ENCODE peak calls at places on chromosomes 5 and 9, in seven cellular contexts. T is SK-N-SH, M is HL-60, H is K562, L is A549, D is HCT116, O is HepG2. Q is an unnamed sample.

GRCh38 chr5:116446356-116447005 is 128.1 kb downstream of the SEMA6A start:
- DNase-seq in T (no peak), M (no peak), H (no peak), L (no peak), D (no peak), O (no peak), Q (no peak)

GRCh38 chr5:168334161-168335094 is 43.0 kb downstream of the WWC1 start:
- DNase-seq in T (no peak), M (no peak), H (no peak), L (peak), D (no peak), O (no peak), Q (peak)

GRCh38 chr9:130999265-130999623 is 9.7 kb upstream of the LAMC3 start:
- DNase-seq in T (no peak), M (no peak), H (no peak), L (no peak), D (no peak), O (no peak), Q (no peak)

GRCh38 chr9:113807173-113808061 is 68.7 kb upstream of the ZNF618 start:
- DNase-seq in T (peak), M (peak), H (peak), L (peak), D (peak), O (peak), Q (peak)

GRCh38 chr9:135330685-135331590 is 148.6 kb upstream of the PPP1R26 start:
- DNase-seq in T (peak), M (no peak), H (no peak), L (no peak), D (no peak), O (no peak), Q (no peak)

GRCh38 chr9:99253772-99254431 is 31.8 kb downstream of the SEC61B start:
- DNase-seq in T (no peak), M (no peak), H (no peak), L (no peak), D (no peak), O (no peak), Q (peak)

GRCh38 chr9:1009101-1009707 is 32.7 kb downstream of the DMRT3 start:
- DNase-seq in T (peak), M (peak), H (peak), L (peak), D (peak), O (peak), Q (peak)

GRCh38 chr5:151607304-151607703 is 16.2 kb upstream of the FAT2 start:
- DNase-seq in T (no peak), M (no peak), H (no peak), L (no peak), D (no peak), O (no peak), Q (no peak)

GRCh38 chr5:65076251-65076869 is 307.6 kb downstream of the CWC27 start:
- DNase-seq in T (no peak), M (no peak), H (peak), L (peak), D (peak), O (peak), Q (peak)

GRCh38 chr5:16570121-16570815 is 46.5 kb downstream of the RETREG1 start:
- DNase-seq in T (peak), M (no peak), H (no peak), L (no peak), D (no peak), O (no peak), Q (no peak)

GRCh38 chr5:147095740-147096139 is 139.1 kb upstream of the STK32A start:
- DNase-seq in T (no peak), M (no peak), H (no peak), L (no peak), D (no peak), O (no peak), Q (no peak)

GRCh38 chr5:153831976-153832375 is 206.7 kb downstream of the FAM114A2 start:
- DNase-seq in T (peak), M (no peak), H (peak), L (peak), D (peak), O (peak), Q (peak)

GRCh38 chr5:10355071-10355889 is 1.8 kb downstream of the MARCHF6 start:
- DNase-seq in T (no peak), M (no peak), H (no peak), L (no peak), D (no peak), O (no peak), Q (no peak)

GRCh38 chr5:79931866-79932265 is 59.2 kb downstream of the MTX3 start:
- DNase-seq in T (no peak), M (no peak), H (no peak), L (no peak), D (no peak), O (no peak), Q (no peak)

GRCh38 chr5:52956014-52956413 is 33.1 kb upstream of the ITGA2 start:
- DNase-seq in T (no peak), M (no peak), H (no peak), L (no peak), D (no peak), O (peak), Q (no peak)

GRCh38 chr5:131999991-132000490 is 11.4 kb downstream of the ACSL6 start:
- DNase-seq in T (peak), M (no peak), H (no peak), L (no peak), D (no peak), O (no peak), Q (no peak)

GRCh38 chr9:96113045-96113444 is 188.9 kb downstream of the HSD17B3 start:
- DNase-seq in T (no peak), M (no peak), H (no peak), L (peak), D (no peak), O (no peak), Q (no peak)

GRCh38 chr5:102218159-102218558 is 77.9 kb downstream of the SLCO4C1 start:
- DNase-seq in T (no peak), M (no peak), H (no peak), L (no peak), D (no peak), O (peak), Q (no peak)

GRCh38 chr5:131541071-131541470 is 94.0 kb downstream of the RAPGEF6 start:
- DNase-seq in T (no peak), M (no peak), H (no peak), L (no peak), D (no peak), O (no peak), Q (no peak)

GRCh38 chr9:128293091-128293490 is 17.0 kb downstream of the SWI5 start:
- DNase-seq in T (no peak), M (no peak), H (no peak), L (no peak), D (no peak), O (no peak), Q (no peak)

GRCh38 chr5:10592598-10592997 is 28.7 kb downstream of the ANKRD33B start:
- DNase-seq in T (no peak), M (no peak), H (no peak), L (no peak), D (no peak), O (no peak), Q (no peak)

GRCh38 chr9:83981126-83981871 is 694 bp downstream of the RMI1 start:
- DNase-seq in T (peak), M (no peak), H (no peak), L (peak), D (no peak), O (no peak), Q (peak)

GRCh38 chr5:74415695-74416102 is 224.8 kb downstream of the ENC1 start:
- DNase-seq in T (peak), M (no peak), H (no peak), L (no peak), D (no peak), O (peak), Q (no peak)

GRCh38 chr9:137511758-137512463 is 38.3 kb downstream of the PNPLA7 start:
- DNase-seq in T (no peak), M (no peak), H (peak), L (no peak), D (no peak), O (no peak), Q (no peak)

GRCh38 chr9:124037790-124038189 is 26.2 kb downstream of the LHX2 start:
- DNase-seq in T (peak), M (no peak), H (no peak), L (peak), D (peak), O (no peak), Q (peak)

GRCh38 chr5:122126711-122127385 is 2.5 kb upstream of the ZNF474 start:
- DNase-seq in T (no peak), M (no peak), H (no peak), L (no peak), D (no peak), O (no peak), Q (peak)

GRCh38 chr5:135095052-135095715 is 61.2 kb upstream of the PITX1 start:
- DNase-seq in T (no peak), M (no peak), H (no peak), L (no peak), D (no peak), O (no peak), Q (no peak)

GRCh38 chr9:126375386-126375785 is 48.8 kb downstream of the MVB12B start:
- DNase-seq in T (peak), M (no peak), H (no peak), L (no peak), D (no peak), O (peak), Q (peak)

GRCh38 chr9:36039696-36040095 is 3.0 kb downstream of the RECK start:
- DNase-seq in T (no peak), M (no peak), H (no peak), L (no peak), D (no peak), O (no peak), Q (no peak)

GRCh38 chr9:78121488-78121887 is 89.9 kb upstream of the GNAQ start:
- DNase-seq in T (peak), M (no peak), H (peak), L (peak), D (peak), O (peak), Q (peak)

DNA sequence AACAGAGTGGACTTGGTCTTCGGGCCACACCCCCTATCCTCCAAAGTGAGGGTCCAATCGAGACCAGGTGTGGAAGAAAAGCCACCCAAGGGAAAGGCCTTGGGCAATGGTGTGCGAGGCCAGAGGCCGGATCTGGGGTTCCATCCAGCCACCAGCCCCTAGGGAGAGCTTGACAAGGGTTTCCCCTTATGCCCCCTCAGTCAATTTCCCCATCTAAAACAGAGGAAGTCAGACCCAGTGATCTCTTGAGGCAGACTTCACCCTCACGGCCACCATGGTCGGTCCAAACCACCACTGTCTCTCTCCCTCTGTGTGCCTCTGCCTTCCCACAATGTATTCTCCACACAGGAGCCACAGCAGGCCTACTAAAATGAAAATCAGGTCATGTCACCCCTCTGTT is 82.9 kb downstream of the C5orf15 start:
- DNase-seq in T (no peak), M (no peak), H (no peak), L (no peak), D (no peak), O (no peak), Q (no peak)
- H3K27ac ChIP-seq in T (no peak), M (no peak), H (no peak), L (no peak), D (no peak), O (no peak), Q (no peak)

GRCh38 chr9:16425572-16425971 is 444.9 kb downstream of the BNC2 start:
- DNase-seq in T (no peak), M (no peak), H (no peak), L (peak), D (no peak), O (no peak), Q (no peak)
- TF ChIP-seq REST in T (no peak), M (no peak), H (no peak), L (no peak), D (no peak), O (no peak), Q (no peak)

GRCh38 chr9:133733074-133733408 is 5.1 kb downstream of the SARDH start:
- DNase-seq in T (no peak), M (no peak), H (peak), L (peak), D (no peak), O (no peak), Q (no peak)

GRCh38 chr9:133730994-133731715 is 7.0 kb downstream of the SARDH start:
- DNase-seq in T (no peak), M (no peak), H (no peak), L (no peak), D (no peak), O (no peak), Q (no peak)

GRCh38 chr9:133731876-133732321 is 6.3 kb downstream of the SARDH start:
- DNase-seq in T (peak), M (no peak), H (peak), L (peak), D (peak), O (peak), Q (peak)

GRCh38 chr9:133733421-133734250 is 4.5 kb downstream of the SARDH start:
- DNase-seq in T (peak), M (no peak), H (peak), L (no peak), D (no peak), O (no peak), Q (no peak)

DNA sequence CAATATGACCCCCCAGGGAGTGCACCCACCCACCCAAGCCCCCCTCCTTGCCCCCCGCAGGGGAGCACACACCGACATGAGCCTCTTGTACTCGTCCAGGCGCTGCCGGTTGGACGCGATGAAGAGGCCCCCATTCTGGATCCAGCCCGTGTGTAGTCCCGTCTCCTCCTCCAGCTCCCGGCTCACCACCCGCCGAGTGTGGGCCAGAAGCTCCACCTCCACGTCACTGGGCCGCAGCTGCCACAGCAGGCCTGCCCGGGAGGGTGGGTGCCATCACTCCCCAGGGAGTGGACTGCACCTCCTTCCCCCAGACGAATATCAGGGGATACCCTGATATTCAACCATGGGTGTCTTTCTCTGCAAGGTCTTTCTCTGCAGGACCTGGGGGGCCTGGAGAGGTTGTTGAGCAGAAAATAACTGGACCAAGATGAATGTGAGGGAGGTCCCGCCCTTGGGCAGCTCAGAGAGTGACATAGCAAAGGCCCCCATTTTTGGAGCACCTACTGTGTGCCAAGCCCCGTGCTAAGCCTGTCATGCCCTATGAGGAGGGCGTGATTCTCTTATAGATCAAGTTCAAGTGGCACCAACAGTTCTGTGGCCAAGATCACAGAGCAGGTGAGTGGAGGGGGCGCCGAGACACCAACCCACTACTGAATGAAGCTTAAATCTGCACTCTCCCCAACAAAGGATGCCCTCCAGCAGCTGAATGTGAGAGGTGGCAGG is 5.6 kb downstream of the SARDH start:
- DNase-seq in T (no peak), M (no peak), H (no peak), L (no peak), D (no peak), O (no peak), Q (no peak)
- H3K27ac ChIP-seq in T (no peak), M (no peak), H (no peak), L (no peak), D (no peak), O (no peak), Q (no peak)

GRCh38 chr5:60340965-60341471 is 358.9 kb downstream of the DEPDC1B start:
- DNase-seq in T (no peak), M (no peak), H (no peak), L (no peak), D (no peak), O (no peak), Q (no peak)
- TF ChIP-seq REST in T (no peak), M (no peak), H (no peak), L (no peak), D (no peak), O (no peak), Q (no peak)

Q was measured in GM23338.